ENCODE peak calls at places on chromosomes 5 and 9, in seven cellular contexts. A, C, V, Z, D, H and G are unnamed samples.

GRCh38 chr5:51028394-51028793 is 354.9 kb upstream of the ISL1 start:
- DNase-seq in D (no peak), A (no peak), H (no peak), V (no peak), Z (no peak), C (no peak), G (no peak)

GRCh38 chr5:125564336-125564975 is 818.0 kb upstream of the ZNF608 start:
- DNase-seq in Z (no peak), D (no peak), C (no peak), H (no peak), V (no peak), A (no peak), G (no peak)

GRCh38 chr5:61604076-61604475 is 272.0 kb downstream of the ZSWIM6 start:
- DNase-seq in H (no peak), V (no peak), D (no peak), C (no peak), A (no peak), Z (no peak), G (no peak)

GRCh38 chr9:21836437-21837161 is 34.2 kb downstream of the MTAP start:
- DNase-seq in H (peak), A (no peak), C (no peak), D (peak), Z (no peak), V (no peak), G (no peak)

GRCh38 chr5:58085800-58086199 is 374.1 kb downstream of the PLK2 start:
- DNase-seq in Z (no peak), C (no peak), D (no peak), H (peak), A (no peak), V (no peak), G (no peak)

GRCh38 chr5:72246954-72247442 is 73.0 kb downstream of the MRPS27 start:
- DNase-seq in H (peak), C (no peak), A (peak), V (no peak), D (no peak), Z (no peak), G (no peak)

GRCh38 chr9:75039006-75039405 is 10.9 kb upstream of the CARNMT1 start:
- DNase-seq in A (no peak), Z (no peak), D (peak), H (peak), V (no peak), C (no peak), G (no peak)

GRCh38 chr5:1643651-1644392 is 120.1 kb upstream of the LPCAT1 start:
- DNase-seq in H (no peak), D (no peak), A (no peak), Z (no peak), C (no peak), V (no peak), G (no peak)

GRCh38 chr5:100902406-100903035 is 561 bp downstream of the ST8SIA4 start:
- DNase-seq in Z (no peak), D (no peak), C (peak), H (peak), V (no peak), A (peak), G (no peak)

GRCh38 chr5:5331838-5332237 is 90.6 kb upstream of the ICE1 start:
- DNase-seq in H (no peak), V (no peak), C (no peak), D (no peak), A (no peak), Z (no peak), G (no peak)

GRCh38 chr9:73023025-73023541 is 70.2 kb upstream of the ALDH1A1 start:
- DNase-seq in C (peak), V (peak), A (peak), H (peak), Z (peak), D (peak), G (no peak)

GRCh38 chr9:85262333-85262732 is 479.4 kb downstream of the AGTPBP1 start:
- DNase-seq in D (peak), H (peak), C (no peak), Z (no peak), A (no peak), V (no peak), G (no peak)

GRCh38 chr9:5587024-5587423 is 41.9 kb upstream of the RIC1 start:
- DNase-seq in A (no peak), Z (no peak), D (peak), H (peak), C (no peak), V (no peak), G (no peak)

GRCh38 chr5:911601-912000 is 18.9 kb downstream of the TRIP13 start:
- DNase-seq in Z (no peak), C (no peak), A (no peak), H (peak), D (no peak), V (no peak), G (no peak)

GRCh38 chr9:76756273-76756650 is 8.0 kb upstream of the PCA3 start:
- DNase-seq in D (peak), A (peak), H (peak), V (peak), C (peak), Z (peak), G (peak)

GRCh38 chr5:138986186-138986775 is 111.1 kb upstream of the LRRTM2 start:
- DNase-seq in V (no peak), Z (no peak), H (no peak), D (no peak), A (no peak), C (peak), G (no peak)

GRCh38 chr5:143328589-143329220 is 74.8 kb downstream of the NR3C1 start:
- DNase-seq in D (no peak), C (no peak), V (no peak), Z (no peak), H (no peak), A (no peak), G (no peak)

GRCh38 chr9:129318121-129319075 is 140.3 kb upstream of the IER5L start:
- DNase-seq in H (peak), Z (no peak), A (no peak), D (no peak), C (peak), V (peak), G (no peak)

GRCh38 chr9:16352791-16353401 is 517.6 kb downstream of the BNC2 start:
- DNase-seq in A (no peak), Z (no peak), V (no peak), D (peak), C (no peak), H (peak), G (no peak)

GRCh38 chr9:18605763-18606162 is 131.8 kb downstream of the ADAMTSL1 start:
- DNase-seq in D (peak), Z (no peak), C (no peak), H (peak), V (peak), A (no peak), G (no peak)

GRCh38 chr9:116504081-116504480 is 183.0 kb upstream of the TRIM32 start:
- DNase-seq in A (no peak), V (no peak), Z (no peak), D (no peak), C (no peak), H (no peak), G (no peak)

GRCh38 chr5:51990661-51991180 is 607.5 kb downstream of the ISL1 start:
- DNase-seq in H (no peak), A (no peak), D (no peak), Z (no peak), C (no peak), V (no peak), G (no peak)

GRCh38 chr9:19174127-19174921 is 47.0 kb upstream of the PLIN2 start:
- DNase-seq in Z (no peak), C (peak), A (peak), D (peak), V (peak), H (peak), G (no peak)

GRCh38 chr5:89493414-89493813 is 610.4 kb upstream of the MEF2C start:
- DNase-seq in C (no peak), H (no peak), V (no peak), Z (no peak), A (no peak), D (no peak), G (no peak)

GRCh38 chr9:37944671-37945481 is 40.9 kb upstream of the SLC25A51 start:
- DNase-seq in D (peak), V (no peak), A (no peak), Z (no peak), C (no peak), H (peak), G (no peak)

GRCh38 chr9:13719981-13720380 is 440.5 kb upstream of the MPDZ start:
- DNase-seq in D (peak), V (no peak), Z (no peak), A (no peak), C (no peak), H (peak), G (no peak)

GRCh38 chr9:129900263-129901041 is 65.2 kb downstream of the USP20 start:
- DNase-seq in C (no peak), D (no peak), Z (no peak), H (no peak), A (no peak), V (no peak), G (no peak)

GRCh38 chr5:136439367-136439766 is 74.0 kb upstream of the TRPC7 start:
- DNase-seq in V (no peak), Z (no peak), A (no peak), C (no peak), D (no peak), H (no peak), G (no peak)

GRCh38 chr5:95281211-95281610 is 3.7 kb downstream of the MCTP1 start:
- DNase-seq in C (no peak), Z (no peak), H (no peak), A (no peak), V (no peak), D (peak), G (no peak)

GRCh38 chr9:36870960-36871359 is 163.1 kb downstream of the PAX5 start:
- DNase-seq in V (no peak), H (no peak), C (no peak), A (no peak), Z (no peak), D (no peak), G (no peak)

GRCh38 chr5:82418608-82418950 is 140.4 kb upstream of the RPS23 start:
- DNase-seq in V (no peak), A (no peak), Z (no peak), D (no peak), C (no peak), H (no peak), G (peak)

GRCh38 chr5:150245111-150245789 is 44.3 kb downstream of the CAMK2A start:
- DNase-seq in Z (no peak), C (peak), H (peak), D (peak), A (no peak), V (peak), G (no peak)

GRCh38 chr9:14935099-14935710 is 25.0 kb upstream of the FREM1 start:
- DNase-seq in D (no peak), V (no peak), C (no peak), Z (no peak), A (no peak), H (no peak), G (no peak)

GRCh38 chr9:81716409-81716808 is 27.1 kb upstream of the TLE1 start:
- DNase-seq in D (peak), V (no peak), C (no peak), Z (no peak), A (no peak), H (no peak), G (no peak)

GRCh38 chr5:78235289-78235688 is 59.2 kb downstream of the AP3B1 start:
- DNase-seq in C (no peak), H (peak), D (peak), V (no peak), Z (no peak), A (no peak), G (no peak)

GRCh38 chr9:109192732-109193361 is 25.8 kb upstream of the FRRS1L start:
- DNase-seq in A (no peak), H (peak), C (peak), V (no peak), D (no peak), Z (no peak), G (no peak)

GRCh38 chr5:98330871-98331270 is 442.6 kb upstream of the RGMB start:
- DNase-seq in D (no peak), C (no peak), A (no peak), Z (no peak), H (no peak), V (no peak), G (no peak)